ENCODE peak calls at places on chromosomes 1 and 21, in seven cellular contexts. Y is transverse colon, J is thyroid gland, E is H1, C is right lobe of liver, F is K562, V is spleen. H is an unnamed sample.

GRCh38 chr1:234114648-234115307 is 210.3 kb downstream of the SLC35F3 start:
- DNase-seq in C (no peak), V (no peak), J (peak; percentile 18), F (peak; percentile 35), Y (peak; percentile 10), E (no peak), H (peak; percentile 61)

GRCh38 chr1:203504400-203505250 is 10.7 kb downstream of the OPTC start:
- DNase-seq in Y (peak; percentile 85), E (peak; percentile 90), J (peak; percentile 88), F (peak; percentile 88), V (peak; percentile 85), C (peak; percentile 79), H (peak; percentile 83)

GRCh38 chr21:42350271-42350885 is 416 bp downstream of the TFF2 start:
- DNase-seq in Y (no peak), V (peak; percentile 37), C (peak; percentile 10), F (no peak), E (peak; percentile 23), J (peak; percentile 66), H (no peak)

GRCh38 chr1:220511183-220511582 is 16.8 kb upstream of the MARK1 start:
- DNase-seq in E (no peak), F (no peak), J (no peak), Y (no peak), C (no peak), V (no peak), H (no peak)

GRCh38 chr1:204123376-204123775 is 28.5 kb downstream of the ETNK2 start:
- DNase-seq in Y (peak; percentile 27), V (no peak), C (no peak), F (peak; percentile 44), J (no peak), E (peak; percentile 85), H (no peak)

GRCh38 chr1:11458811-11459275 is 20.1 kb upstream of the DISP3 start:
- DNase-seq in J (no peak), F (no peak), Y (no peak), V (no peak), E (no peak), C (no peak), H (peak; percentile 89)

GRCh38 chr21:37373539-37373938 is 7.0 kb downstream of the DYRK1A start:
- DNase-seq in V (no peak), F (peak; percentile 38), J (no peak), Y (no peak), C (no peak), E (no peak), H (no peak)

GRCh38 chr1:15280416-15280815 is 33.4 kb downstream of the FHAD1 start:
- DNase-seq in J (no peak), F (no peak), C (no peak), V (peak; percentile 6), E (no peak), Y (no peak), H (no peak)

DNA sequence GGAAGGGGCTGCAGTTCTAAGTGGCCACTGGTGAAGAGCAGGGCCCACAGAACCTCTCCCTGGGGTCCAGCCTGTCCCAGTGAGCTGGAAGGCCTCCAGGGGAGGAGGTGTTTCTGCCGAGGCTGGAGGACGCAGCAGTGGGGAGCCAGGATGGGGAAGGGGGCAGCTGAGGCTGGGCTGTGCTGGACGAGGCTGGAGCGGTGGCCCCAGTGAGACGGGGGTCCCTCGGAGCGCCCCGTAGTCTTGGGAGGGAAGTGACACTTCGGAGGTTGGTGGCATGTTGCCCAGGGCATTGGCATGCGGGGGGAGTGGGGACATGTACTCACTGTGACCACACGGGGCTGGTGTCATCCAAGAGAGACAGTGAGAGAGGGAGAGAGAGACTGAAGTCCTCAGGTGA is 33.5 kb downstream of the AJAP1 start:
- DNase-seq in C (no peak), V (no peak), F (no peak), E (no peak), J (no peak), Y (no peak), H (no peak)
- H3K27me3 ChIP-seq in C (no peaks in the 10 kb centered on the region), V (no peaks in the 10 kb centered on the region), F (no peaks in the 10 kb centered on the region), E (no peaks in the 10 kb centered on the region), J (no peaks in the 10 kb centered on the region), Y (no peaks in the 10 kb centered on the region), H (no peaks in the 10 kb centered on the region)

GRCh38 chr1:228424685-228425660 is 8.3 kb upstream of the TRIM17 start:
- DNase-seq in E (no peak), V (peak; percentile 66), C (no peak), F (no peak), J (no peak), Y (no peak), H (no peak)
- TF ChIP-seq POLR2A in E (no peak), V (no peak), C (no peak), F (no peak), J (no peak), Y (no peak), H (no peak)

GRCh38 chr1:13539683-13540082 is 25.9 kb upstream of the LRRC38 start:
- DNase-seq in V (no peak), Y (no peak), F (no peak), C (no peak), E (no peak), J (no peak), H (no peak)

GRCh38 chr1:13541435-13542215 is 27.8 kb upstream of the LRRC38 start:
- DNase-seq in J (no peak), C (no peak), Y (no peak), E (no peak), F (no peak), V (no peak), H (no peak)

GRCh38 chr1:13543451-13543911 is 29.7 kb upstream of the LRRC38 start:
- DNase-seq in Y (no peak), F (no peak), V (no peak), J (no peak), C (no peak), E (no peak), H (peak; percentile 77)

GRCh38 chr1:13538832-13539231 is 25.0 kb upstream of the LRRC38 start:
- DNase-seq in V (no peak), F (no peak), C (no peak), Y (no peak), E (no peak), J (no peak), H (no peak)

GRCh38 chr1:13540871-13541270 is 27.1 kb upstream of the LRRC38 start:
- DNase-seq in J (no peak), F (no peak), V (no peak), Y (peak; percentile 11), E (no peak), C (no peak), H (peak; percentile 57)
- H3K27ac ChIP-seq in J (no peak overlapping the region), F (no peak overlapping the region), V (no peak overlapping the region), Y (peak overlapping the region; percentile 37), E (no peak overlapping the region), C (no peak overlapping the region), H (no peak overlapping the region)

GRCh38 chr1:229434005-229434640 is at the start of gene ACTA1:
- DNase-seq in Y (no peak), J (no peak), F (no peak), V (no peak), E (peak; percentile 81), C (no peak), H (no peak)
- H3K27me3 ChIP-seq in Y (peaks cover 79% of the 10 kb centered on the region), J (peaks cover 31% of the 10 kb centered on the region), F (peaks cover 13% of the 10 kb centered on the region), V (peaks cover 59% of the 10 kb centered on the region), E (peaks cover 61% of the 10 kb centered on the region), C (no peaks in the 10 kb centered on the region), H (peaks cover 57% of the 10 kb centered on the region)

GRCh38 chr1:24108334-24109165 is 3.4 kb downstream of the MYOM3 start:
- DNase-seq in F (peak; percentile 49), J (no peak), Y (peak; percentile 60), V (peak; percentile 41), C (no peak), E (no peak), H (peak; percentile 75)
- TF ChIP-seq POLR2A in F (no peak), J (no peak), Y (peak; percentile 19), V (no peak), C (no peak), E (no peak), H (peak; percentile 69)

GRCh38 chr1:111197598-111198289 is 2.7 kb downstream of the DENND2D start:
- DNase-seq in V (peak; percentile 88), C (no peak), Y (no peak), F (peak; percentile 40), J (no peak), E (peak; percentile 68), H (no peak)
- H3K27ac ChIP-seq in V (peak overlapping the region; percentile 97), C (peak overlapping the region; percentile 71), Y (no peak overlapping the region), F (no peak overlapping the region), J (no peak overlapping the region), E (no peak overlapping the region), H (no peak overlapping the region)

GRCh38 chr1:110561631-110562030 is 42.7 kb upstream of the KCNA10 start:
- DNase-seq in V (no peak), C (no peak), Y (no peak), J (no peak), E (no peak), F (no peak), H (no peak)

GRCh38 chr1:110563089-110563488 is 43.1 kb downstream of the KCNA2 start:
- DNase-seq in F (no peak), V (no peak), E (no peak), Y (no peak), C (no peak), J (no peak), H (no peak)

GRCh38 chr1:110565565-110565964 is 40.6 kb downstream of the KCNA2 start:
- DNase-seq in V (no peak), F (no peak), J (no peak), Y (no peak), E (no peak), C (no peak), H (no peak)

GRCh38 chr1:110570307-110570706 is 35.9 kb downstream of the KCNA2 start:
- DNase-seq in V (no peak), F (no peak), J (no peak), C (no peak), Y (no peak), E (no peak), H (no peak)

GRCh38 chr1:110566836-110567235 is 39.3 kb downstream of the KCNA2 start:
- DNase-seq in F (no peak), C (no peak), J (no peak), V (no peak), E (no peak), Y (no peak), H (no peak)
- H3K27me3 ChIP-seq in F (peaks cover 8% of the 10 kb centered on the region), C (no peaks in the 10 kb centered on the region), J (no peaks in the 10 kb centered on the region), V (no peaks in the 10 kb centered on the region), E (peaks cover 2% of the 10 kb centered on the region), Y (peaks cover 10% of the 10 kb centered on the region), H (peaks cover 6% of the 10 kb centered on the region)

GRCh38 chr1:93680121-93681094 is 1.2 kb downstream of the BCAR3 start:
- DNase-seq in V (peak; percentile 91), Y (peak; percentile 86), C (peak; percentile 74), E (peak; percentile 84), F (peak; percentile 77), J (peak; percentile 95), H (peak; percentile 90)
- TF ChIP-seq POLR2A in V (no peak), Y (peak; percentile 36), C (no peak), E (no peak), F (no peak), J (no peak), H (no peak)

GRCh38 chr1:200666309-200666708 is 3.4 kb downstream of the DDX59 start:
- DNase-seq in F (no peak), J (no peak), V (no peak), E (no peak), C (no peak), Y (no peak), H (no peak)
- H3K27ac ChIP-seq in F (no peak overlapping the region), J (peak overlapping the region; percentile 4), V (no peak overlapping the region), E (peak overlapping the region; percentile 2), C (no peak overlapping the region), Y (no peak overlapping the region), H (no peak overlapping the region)